ENCODE peak calls at places on chromosomes 7 and 10, in ten cellular contexts. D, R, J, V, Q, W, G, Y, B and I are unnamed samples.

GRCh38 chr10:24965051-24965450 is 12.6 kb upstream of the PRTFDC1 start:
- DNase-seq in D (no peak), R (no peak), J (no peak), V (no peak), Q (no peak), W (no peak), G (no peak), Y (no peak), B (no peak), I (no peak)

GRCh38 chr10:21831986-21832735 is 171.4 kb downstream of the DNAJC1 start:
- DNase-seq in D (no peak), R (peak; percentile 59), J (no peak), V (no peak), Q (no peak), W (peak; percentile 36), G (no peak), Y (no peak), B (peak; percentile 65), I (no peak)

GRCh38 chr7:69759373-69759772 is 161.1 kb downstream of the AUTS2 start:
- DNase-seq in D (no peak), R (no peak), J (no peak), V (no peak), Q (no peak), W (no peak), G (no peak), Y (no peak), B (no peak), I (no peak)

GRCh38 chr7:117202511-117202910 is 120.3 kb downstream of the WNT2 start:
- DNase-seq in D (no peak), R (peak; percentile 44), J (no peak), V (no peak), Q (no peak), W (no peak), G (no peak), Y (no peak), B (peak; percentile 33), I (no peak)

GRCh38 chr10:26573674-26574073 is 123.8 kb upstream of the PDSS1 start:
- DNase-seq in D (no peak), R (no peak), J (no peak), V (no peak), Q (no peak), W (no peak), G (no peak), Y (no peak), B (no peak), I (no peak)

GRCh38 chr7:43824963-43825362 is 44.4 kb downstream of the MRPS24 start:
- DNase-seq in D (no peak), R (peak; percentile 3), J (no peak), V (no peak), Q (no peak), W (no peak), G (no peak), Y (no peak), B (no peak), I (no peak)

GRCh38 chr10:101227765-101228681 is 1.2 kb downstream of the LBX1 start:
- DNase-seq in D (no peak), R (no peak), J (no peak), V (no peak), Q (no peak), W (no peak), G (peak; percentile 50), Y (no peak), B (no peak), I (no peak)

GRCh38 chr10:122859527-122859926 is 13.9 kb upstream of the CUZD1 start:
- DNase-seq in D (no peak), R (no peak), J (no peak), V (no peak), Q (no peak), W (no peak), G (no peak), Y (no peak), B (no peak), I (no peak)

GRCh38 chr7:28921822-28922221 is 36.3 kb downstream of the TRIL start:
- DNase-seq in D (peak; percentile 39), R (peak; percentile 75), J (peak; percentile 89), V (no peak), Q (peak; percentile 60), W (peak; percentile 52), G (peak; percentile 58), Y (peak; percentile 46), B (peak; percentile 79), I (peak; percentile 86)

GRCh38 chr10:100886544-100886943 is 26.2 kb upstream of the SLF2 start:
- DNase-seq in D (no peak), R (no peak), J (no peak), V (no peak), Q (no peak), W (no peak), G (no peak), Y (no peak), B (no peak), I (no peak)

GRCh38 chr10:75291800-75292199 is 56.0 kb upstream of the COMTD1 start:
- DNase-seq in D (no peak), R (no peak), J (no peak), V (no peak), Q (no peak), W (no peak), G (no peak), Y (no peak), B (no peak), I (no peak)

GRCh38 chr7:148623586-148624282 is 33.2 kb downstream of the C7orf33 start:
- DNase-seq in D (no peak), R (peak; percentile 49), J (no peak), V (no peak), Q (no peak), W (no peak), G (no peak), Y (no peak), B (peak; percentile 26), I (no peak)

GRCh38 chr10:99394256-99394655 is 36.2 kb downstream of the GOT1 start:
- DNase-seq in D (no peak), R (no peak), J (no peak), V (no peak), Q (peak; percentile 39), W (no peak), G (no peak), Y (no peak), B (no peak), I (no peak)

GRCh38 chr10:93841930-93842329 is 51.8 kb upstream of the SLC35G1 start:
- DNase-seq in D (no peak), R (no peak), J (no peak), V (no peak), Q (no peak), W (no peak), G (no peak), Y (no peak), B (no peak), I (no peak)

GRCh38 chr7:79872171-79872570 is 262.5 kb upstream of the GNAI1 start:
- DNase-seq in D (no peak), R (no peak), J (no peak), V (no peak), Q (no peak), W (no peak), G (no peak), Y (no peak), B (no peak), I (no peak)

GRCh38 chr7:99244942-99245341 is 27.7 kb upstream of the MYH16 start:
- DNase-seq in D (no peak), R (no peak), J (no peak), V (no peak), Q (no peak), W (no peak), G (no peak), Y (no peak), B (no peak), I (no peak)

GRCh38 chr10:123847686-123848432 is 43.7 kb downstream of the CPXM2 start:
- DNase-seq in D (no peak), R (no peak), J (no peak), V (no peak), Q (no peak), W (peak; percentile 13), G (peak; percentile 19), Y (no peak), B (peak; percentile 24), I (no peak)

GRCh38 chr7:19958309-19958896 is 185.0 kb upstream of the TMEM196 start:
- DNase-seq in D (no peak), R (peak; percentile 88), J (no peak), V (no peak), Q (no peak), W (peak; percentile 51), G (peak; percentile 63), Y (no peak), B (peak; percentile 94), I (peak; percentile 76)

GRCh38 chr7:98439484-98439883 is 38.6 kb upstream of the BAIAP2L1 start:
- DNase-seq in D (no peak), R (no peak), J (no peak), V (no peak), Q (no peak), W (no peak), G (no peak), Y (no peak), B (no peak), I (no peak)

GRCh38 chr7:5691536-5692090 is 89.8 kb downstream of the RNF216 start:
- DNase-seq in D (no peak), R (no peak), J (no peak), V (no peak), Q (no peak), W (no peak), G (no peak), Y (no peak), B (peak; percentile 33), I (no peak)

GRCh38 chr10:70233109-70233938 is at the start of gene PPA1:
- DNase-seq in D (peak; percentile 99), R (peak; percentile 93), J (peak; percentile 94), V (peak; percentile 100), Q (peak; percentile 99), W (peak; percentile 91), G (peak; percentile 97), Y (peak; percentile 98), B (peak; percentile 95), I (peak; percentile 99)

GRCh38 chr7:36128448-36129047 is 24.5 kb upstream of the EEPD1 start:
- DNase-seq in D (no peak), R (peak; percentile 96), J (peak; percentile 69), V (no peak), Q (no peak), W (peak; percentile 70), G (peak; percentile 77), Y (peak; percentile 14), B (peak; percentile 86), I (peak; percentile 95)

GRCh38 chr7:55206235-55207029 is 158.7 kb upstream of the LANCL2 start:
- DNase-seq in D (peak; percentile 18), R (no peak), J (no peak), V (no peak), Q (no peak), W (no peak), G (no peak), Y (no peak), B (no peak), I (no peak)

GRCh38 chr7:144255471-144255897 is 9.1 kb downstream of the OR2A7 start:
- DNase-seq in D (no peak), R (no peak), J (no peak), V (no peak), Q (peak; percentile 6), W (no peak), G (no peak), Y (no peak), B (peak; percentile 2), I (no peak)

GRCh38 chr10:52779541-52780390 is 7.2 kb upstream of the MBL2 start:
- DNase-seq in D (peak; percentile 49), R (peak; percentile 68), J (peak; percentile 0), V (no peak), Q (peak; percentile 65), W (peak; percentile 28), G (peak; percentile 60), Y (peak; percentile 90), B (peak; percentile 73), I (peak; percentile 80)

GRCh38 chr10:132684164-132684891 is 101.6 kb downstream of the NKX6-2 start:
- DNase-seq in D (peak; percentile 69), R (peak; percentile 39), J (no peak), V (no peak), Q (no peak), W (no peak), G (no peak), Y (no peak), B (no peak), I (peak; percentile 4)

GRCh38 chr7:43175525-43176200 is 63.2 kb downstream of the HECW1 start:
- DNase-seq in D (no peak), R (no peak), J (no peak), V (no peak), Q (no peak), W (no peak), G (no peak), Y (no peak), B (no peak), I (no peak)